ENCODE peak calls at places on chromosomes 6 and 20, in ten cellular contexts. U, E, A, Z, P, T, J, M, O and N are unnamed samples.

GRCh38 chr20:4814696-4815252 is 93.1 kb downstream of the PRND start:
- DNase-seq in U (no peak), E (no peak), A (no peak), Z (no peak), P (peak; percentile 75), T (no peak), J (no peak), M (no peak), O (no peak), N (peak; percentile 72)

GRCh38 chr20:35232575-35232974 is 6.1 kb downstream of the MMP24 start:
- DNase-seq in U (no peak), E (peak; percentile 45), A (peak; percentile 46), Z (peak; percentile 23), P (no peak), T (no peak), J (peak; percentile 19), M (no peak), O (peak; percentile 56), N (no peak)

GRCh38 chr20:17939622-17940446 is 28.8 kb downstream of the SNX5 start:
- DNase-seq in U (no peak), E (no peak), A (no peak), Z (no peak), P (no peak), T (no peak), J (no peak), M (no peak), O (no peak), N (no peak)

GRCh38 chr6:83071023-83071422 is 3.6 kb downstream of the DOP1A start:
- DNase-seq in U (no peak), E (no peak), A (peak; percentile 58), Z (no peak), P (peak; percentile 34), T (no peak), J (no peak), M (no peak), O (no peak), N (no peak)

GRCh38 chr6:47288245-47289090 is 21.2 kb downstream of the TNFRSF21 start:
- DNase-seq in U (no peak), E (no peak), A (no peak), Z (no peak), P (no peak), T (no peak), J (no peak), M (no peak), O (no peak), N (no peak)

GRCh38 chr6:37618916-37619605 is 78.6 kb downstream of the MDGA1 start:
- DNase-seq in U (no peak), E (no peak), A (no peak), Z (no peak), P (no peak), T (no peak), J (no peak), M (no peak), O (no peak), N (no peak)

GRCh38 chr20:35007891-35008290 is 52.2 kb downstream of the MYH7B start:
- DNase-seq in U (no peak), E (no peak), A (no peak), Z (no peak), P (no peak), T (peak; percentile 69), J (no peak), M (no peak), O (no peak), N (peak; percentile 77)

GRCh38 chr20:16286601-16287000 is 286.6 kb downstream of the KIF16B start:
- DNase-seq in U (no peak), E (no peak), A (no peak), Z (no peak), P (no peak), T (no peak), J (no peak), M (no peak), O (no peak), N (no peak)

GRCh38 chr20:59599941-59600340 is 4.4 kb upstream of the PHACTR3 start:
- DNase-seq in U (no peak), E (no peak), A (no peak), Z (no peak), P (no peak), T (no peak), J (no peak), M (no peak), O (no peak), N (no peak)

GRCh38 chr20:54208492-54209044 is 681 bp downstream of the PFDN4 start:
- DNase-seq in U (no peak), E (peak; percentile 79), A (peak; percentile 40), Z (no peak), P (peak; percentile 26), T (no peak), J (no peak), M (peak; percentile 9), O (no peak), N (no peak)

GRCh38 chr20:54212226-54212625 is 4.3 kb downstream of the PFDN4 start:
- DNase-seq in U (no peak), E (peak; percentile 88), A (peak; percentile 79), Z (no peak), P (no peak), T (no peak), J (no peak), M (no peak), O (no peak), N (no peak)

GRCh38 chr20:54207053-54207742 is 689 bp upstream of the PFDN4 start:
- DNase-seq in U (no peak), E (no peak), A (no peak), Z (no peak), P (no peak), T (no peak), J (no peak), M (no peak), O (no peak), N (no peak)

GRCh38 chr20:54207743-54208491 is at the start of gene PFDN4:
- DNase-seq in U (peak; percentile 60), E (peak; percentile 90), A (peak; percentile 90), Z (peak; percentile 88), P (peak; percentile 94), T (peak; percentile 89), J (peak; percentile 52), M (peak; percentile 93), O (no peak), N (no peak)

DNA sequence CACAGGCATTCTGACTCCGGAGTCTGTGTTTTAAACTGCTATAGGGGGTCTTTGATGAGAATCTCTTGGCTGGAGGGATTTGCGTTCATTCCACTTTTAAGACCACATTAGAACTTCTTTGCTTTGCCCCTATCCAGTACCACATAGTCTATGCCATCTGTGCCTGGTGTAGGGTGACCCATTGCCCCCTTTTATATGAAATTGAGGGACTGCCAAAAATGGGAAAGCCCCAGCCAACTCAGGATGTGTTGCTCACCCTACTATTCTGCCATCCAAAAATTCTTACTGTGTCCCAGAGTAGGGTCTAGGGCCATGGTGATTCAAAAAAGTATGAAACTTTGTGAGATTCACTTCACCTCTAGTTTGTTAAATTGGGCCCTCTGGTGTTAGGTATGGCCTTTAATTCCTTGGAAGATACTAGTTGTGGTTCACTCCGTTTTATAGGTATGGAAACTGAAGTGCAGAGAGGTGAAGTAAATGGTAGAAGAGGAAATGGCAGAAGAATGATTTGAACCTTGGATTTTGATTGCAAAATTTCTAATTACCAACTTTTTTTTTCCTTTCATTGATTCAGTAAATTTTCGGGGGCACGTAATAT is 1.4 kb downstream of the PFDN4 start:
- DNase-seq in U (no peak), E (no peak), A (no peak), Z (no peak), P (no peak), T (no peak), J (no peak), M (no peak), O (no peak), N (no peak)
- TF ChIP-seq CTCF in U (no peak), E (no peak), A (no peak), Z (no peak), P (no peak), T (no peak), J (no peak), M (peak; percentile 20), O (peak; percentile 26), N (peak; percentile 25)

DNA sequence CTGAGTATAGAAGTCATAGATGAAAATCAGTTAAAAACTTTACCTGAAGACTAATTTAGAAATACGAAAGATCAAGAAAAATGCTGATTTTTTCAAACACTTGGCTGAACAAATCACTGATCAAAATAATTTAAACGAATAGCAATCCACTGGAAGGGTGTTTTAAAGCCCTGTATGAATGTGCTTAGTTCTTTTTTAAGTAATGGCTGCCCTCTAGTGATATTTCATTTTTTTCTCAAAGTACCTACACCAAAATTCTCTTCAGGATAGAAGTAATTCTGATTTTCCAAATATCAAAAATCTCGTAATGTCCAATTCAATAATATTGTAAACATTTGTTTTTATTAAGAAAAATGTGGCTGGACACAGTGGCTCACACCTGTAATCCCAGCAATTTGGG is 32.5 kb downstream of the AKAP7 start:
- DNase-seq in U (no peak), E (peak; percentile 26), A (peak; percentile 34), Z (no peak), P (no peak), T (no peak), J (no peak), M (no peak), O (no peak), N (no peak)
- TF ChIP-seq CTCF in U (no peak), E (peak; percentile 6), A (no peak), Z (no peak), P (peak; percentile 7), T (peak; percentile 40), J (peak; percentile 5), M (no peak), O (no peak), N (peak; percentile 78)

GRCh38 chr20:25470045-25470444 is 62.6 kb downstream of the GINS1 start:
- DNase-seq in U (no peak), E (peak; percentile 61), A (peak; percentile 42), Z (peak; percentile 54), P (peak; percentile 64), T (no peak), J (no peak), M (no peak), O (no peak), N (peak; percentile 51)
- TF ChIP-seq CTCF in U (no peak), E (peak; percentile 69), A (peak; percentile 45), Z (peak; percentile 48), P (peak; percentile 73), T (peak; percentile 67), J (peak; percentile 36), M (peak; percentile 45), O (peak; percentile 53), N (peak; percentile 72)

GRCh38 chr6:42911171-42912021 is 4.5 kb upstream of the PTCRA start:
- DNase-seq in U (no peak), E (peak; percentile 46), A (no peak), Z (peak; percentile 49), P (no peak), T (no peak), J (no peak), M (no peak), O (no peak), N (peak; percentile 51)
- TF ChIP-seq CTCF in U (no peak), E (peak; percentile 31), A (no peak), Z (peak; percentile 8), P (no peak), T (peak; percentile 26), J (no peak), M (no peak), O (no peak), N (peak; percentile 43)